ENCODE peak calls at places on chromosomes 3 and 15, in five cellular contexts. R is fibroblast of mammary gland, Y is choroid plexus epithelial cell, G is tibial artery, X is fibroblast of villous mesenchyme. C is an unnamed sample.

GRCh38 chr3:81173514-81173913 is 587.9 kb downstream of the GBE1 start:
- DNase-seq in R (no peak), Y (peak), G (no peak), X (no peak), C (peak)

GRCh38 chr15:92451225-92451825 is 57.6 kb downstream of the ST8SIA2 start:
- DNase-seq in R (peak), Y (peak), G (no peak), X (peak), C (peak)

GRCh38 chr3:55160241-55160877 is 232.5 kb upstream of the LRTM1 start:
- DNase-seq in R (peak), Y (peak), G (peak), X (peak), C (peak)

GRCh38 chr3:161413127-161413854 is 42.0 kb upstream of the SPTSSB start:
- DNase-seq in R (peak), Y (peak), G (no peak), X (no peak), C (peak)

GRCh38 chr3:55158345-55158744 is 230.5 kb upstream of the LRTM1 start:
- DNase-seq in R (no peak), Y (no peak), G (no peak), X (no peak), C (no peak)

GRCh38 chr3:194322701-194323174 is 28.4 kb downstream of the CPN2 start:
- DNase-seq in R (peak), Y (no peak), G (no peak), X (peak), C (peak)

GRCh38 chr15:47194718-47195117 is 522.6 kb upstream of the SEMA6D start:
- DNase-seq in R (peak), Y (peak), G (no peak), X (peak), C (peak)

GRCh38 chr3:120741837-120742197 is 499 bp downstream of the RABL3 start:
- DNase-seq in R (peak), Y (no peak), G (no peak), X (peak), C (peak)

GRCh38 chr3:70740082-70740481 is 427.6 kb upstream of the MDFIC2 start:
- DNase-seq in R (no peak), Y (no peak), G (no peak), X (no peak), C (no peak)

GRCh38 chr3:187798531-187799520 is 53.6 kb upstream of the BCL6 start:
- DNase-seq in R (no peak), Y (no peak), G (no peak), X (no peak), C (no peak)

GRCh38 chr15:62977952-62978811 is 64.4 kb upstream of the TPM1 start:
- DNase-seq in R (peak), Y (peak), G (no peak), X (peak), C (peak)

GRCh38 chr15:31487811-31488436 is 161.3 kb downstream of the KLF13 start:
- DNase-seq in R (peak), Y (peak), G (no peak), X (peak), C (peak)
- H3K4me3 ChIP-seq in R (no peak), Y (no peak), G (no peak), X (no peak), C (no peak)

DNA sequence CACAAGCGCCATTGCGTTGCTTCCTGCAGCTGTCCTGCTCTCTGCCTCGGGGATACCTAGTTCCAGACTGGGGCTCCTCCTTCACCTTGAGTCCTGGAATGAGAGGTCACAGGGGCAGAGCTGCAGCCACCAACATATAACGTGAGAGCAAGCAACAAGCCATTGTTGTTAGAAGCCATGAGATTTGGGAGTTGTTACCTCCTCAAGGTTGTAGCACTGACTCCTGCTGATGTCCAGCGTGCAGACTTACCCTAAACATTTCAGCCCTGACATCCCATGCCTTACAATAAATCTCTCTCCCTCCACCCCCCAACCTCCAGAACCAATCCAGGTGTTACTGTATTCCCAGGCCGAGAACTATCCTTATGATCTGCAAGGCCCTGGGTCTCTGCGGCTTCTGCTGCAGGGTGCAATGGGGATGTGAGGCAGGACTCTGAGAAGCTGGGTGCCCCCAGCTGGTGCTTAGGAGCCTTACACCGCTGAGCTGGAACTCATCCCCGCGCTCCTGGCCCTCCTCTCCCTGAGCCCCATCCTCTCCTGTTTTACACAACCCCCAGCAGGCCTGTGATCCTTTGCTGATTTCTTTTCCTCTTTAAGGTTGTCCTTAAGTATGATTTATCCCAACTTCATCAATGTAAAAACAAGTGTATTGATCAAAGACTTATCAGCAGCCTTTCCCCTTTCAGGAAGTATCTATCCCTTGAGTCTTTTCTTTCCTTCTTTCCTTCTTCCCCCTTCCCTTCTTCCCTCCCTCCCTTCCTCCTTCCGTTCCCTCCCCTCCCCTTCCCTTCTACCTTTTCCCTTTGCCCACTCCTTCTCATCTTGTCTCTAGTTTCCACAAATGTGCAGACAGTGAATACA is 84.2 kb upstream of the ABHD2 start:
- DNase-seq in R (peak), Y (peak), G (peak), X (peak), C (peak)
- TF ChIP-seq CTCF in R (peak), Y (peak), G (peak), X (peak), C (peak)

GRCh38 chr15:99507016-99507731 is 58.6 kb upstream of the MEF2A start:
- DNase-seq in R (peak), Y (peak), G (no peak), X (peak), C (peak)
- H3K4me3 ChIP-seq in R (no peak), Y (no peak), G (peak), X (peak), C (no peak)

DNA sequence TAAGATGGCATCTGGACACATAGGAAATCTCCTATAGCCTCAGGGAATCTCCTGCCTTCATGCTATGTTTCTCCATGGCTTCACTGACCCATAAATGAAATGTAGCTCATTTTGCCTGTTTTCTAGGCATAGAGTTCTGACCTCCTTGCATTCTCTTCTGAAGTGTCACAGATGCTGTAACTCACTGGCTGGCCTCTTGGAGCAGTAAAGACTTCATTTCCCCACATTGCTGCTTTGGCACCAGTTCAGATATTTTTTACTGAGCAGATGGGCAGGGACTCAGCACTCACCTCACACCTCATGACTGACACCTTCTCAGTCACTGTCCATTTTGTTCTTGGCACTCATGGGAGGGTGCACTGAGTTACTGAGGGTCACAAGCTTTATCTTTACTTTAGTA is 286.7 kb upstream of the TGFBR2 start:
- DNase-seq in R (peak), Y (peak), G (no peak), X (peak), C (peak)
- TF ChIP-seq CTCF in R (peak), Y (peak), G (peak), X (peak), C (peak)

DNA sequence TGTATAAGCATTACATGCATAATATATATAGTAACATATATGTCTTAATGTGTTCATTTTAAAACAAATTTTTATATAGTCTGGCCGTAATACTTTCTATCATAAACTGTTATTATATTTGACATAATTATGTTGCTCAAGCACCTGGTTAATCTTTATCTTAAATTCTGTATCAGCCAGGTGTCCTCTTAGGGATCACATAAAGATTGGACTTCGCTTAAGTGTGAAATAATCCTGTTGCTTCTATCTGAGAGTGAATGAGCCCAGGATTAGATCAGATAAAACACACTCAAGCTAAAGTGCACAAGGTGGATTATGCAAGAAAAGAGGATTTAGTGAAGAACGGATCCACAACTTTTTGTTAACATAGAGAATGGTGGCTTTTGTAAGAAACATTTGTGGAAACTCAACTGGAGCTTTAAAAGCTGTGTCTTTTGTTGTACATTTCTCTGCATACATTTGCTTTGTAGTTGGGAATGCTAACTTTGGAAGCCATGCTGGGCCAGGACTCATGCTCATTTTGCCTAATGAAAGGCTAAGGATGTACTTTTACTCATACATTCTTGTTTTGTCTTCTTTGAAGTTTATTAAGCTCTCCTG is 437.8 kb downstream of the ZIC1 start:
- DNase-seq in R (no peak), Y (no peak), G (no peak), X (no peak), C (no peak)
- H3K4me3 ChIP-seq in R (no peak), Y (no peak), G (no peak), X (no peak), C (no peak)

GRCh38 chr3:43621974-43622739 is at the start of gene ANO10:
- DNase-seq in R (peak), Y (peak), G (peak), X (peak), C (peak)
- TF ChIP-seq CTCF in R (no peak), Y (no peak), G (no peak), X (no peak), C (no peak)

C was measured in fibroblast of pulmonary artery.